ENCODE peak calls at places on chromosomes 12 and 14, in eight cellular contexts. N is astrocyte of the spinal cord; X is OCI-M1; T is CD4-positive, alpha-beta T cell; U is Panc1; S is WTC11; D is stomach; W is mucosa of descending colon. E is an unnamed sample.

GRCh38 chr14:39175445-39176262 is 600 bp downstream of the PNN start:
- DNase-seq in T (no peak), W (no peak), S (peak), D (no peak), N (no peak), U (no peak), X (peak), E (no peak)

GRCh38 chr12:114995891-114996290 is 311.9 kb upstream of the TBX3 start:
- DNase-seq in S (no peak), W (no peak), X (no peak), T (no peak), D (no peak), N (peak), U (no peak), E (no peak)

GRCh38 chr12:76144253-76144564 is 59.7 kb upstream of the NAP1L1 start:
- DNase-seq in W (no peak), D (peak), T (peak), U (no peak), X (peak), S (no peak), N (no peak), E (no peak)

GRCh38 chr12:116959845-116960514 is 49.2 kb downstream of the FBXW8 start:
- DNase-seq in U (no peak), T (no peak), X (no peak), D (no peak), S (no peak), N (no peak), W (no peak), E (no peak)

GRCh38 chr12:123078114-123078465 is 72.8 kb downstream of the PITPNM2 start:
- DNase-seq in N (no peak), D (no peak), S (no peak), W (no peak), X (no peak), T (no peak), U (no peak), E (no peak)

GRCh38 chr14:34981743-34982420 is 910 bp upstream of the SRP54 start:
- DNase-seq in X (no peak), W (peak), U (peak), T (peak), N (no peak), D (no peak), S (peak), E (no peak)

GRCh38 chr12:57609091-57609780 is 2.0 kb upstream of the ARHGEF25 start:
- DNase-seq in U (no peak), S (peak), N (no peak), W (no peak), X (no peak), D (no peak), T (no peak), E (peak)

GRCh38 chr14:104676694-104677505 is 12.5 kb upstream of the INF2 start:
- DNase-seq in U (no peak), T (no peak), D (no peak), N (no peak), S (peak), W (peak), X (no peak), E (peak)

GRCh38 chr12:43107401-43107800 is 444.6 kb downstream of the ADAMTS20 start:
- DNase-seq in U (no peak), N (no peak), X (no peak), W (no peak), D (no peak), S (no peak), T (no peak), E (no peak)

GRCh38 chr12:44674866-44675265 is 201.2 kb downstream of the NELL2 start:
- DNase-seq in N (no peak), U (no peak), X (no peak), D (no peak), W (no peak), S (no peak), T (no peak), E (no peak)

GRCh38 chr14:29608861-29609260 is 318.8 kb downstream of the PRKD1 start:
- DNase-seq in T (no peak), W (no peak), S (no peak), N (no peak), X (no peak), D (no peak), U (no peak), E (no peak)

GRCh38 chr12:116708826-116709756 is 28.8 kb downstream of the SPRING1 start:
- DNase-seq in U (peak), W (peak), S (no peak), X (peak), D (peak), T (peak), N (peak), E (no peak)